ENCODE peak calls at places on chromosomes 3 and 15, in four cellular contexts. K is A549, H is K562, F is H1. V is an unnamed sample.

GRCh38 chr15:56608993-56609392 is 124.3 kb downstream of the ZNF280D start:
- DNase-seq in F (no peak), H (no peak), K (no peak), V (no peak)

GRCh38 chr15:34161329-34161953 is 48.5 kb downstream of the KATNBL1 start:
- DNase-seq in H (no peak), F (no peak), K (peak; percentile 15), V (no peak)

GRCh38 chr3:133383175-133383574 is 16.7 kb upstream of the BFSP2 start:
- DNase-seq in K (no peak), F (no peak), H (no peak), V (no peak)

GRCh38 chr3:138939563-138940241 is 7.2 kb downstream of the FOXL2 start:
- DNase-seq in K (no peak), F (no peak), H (no peak), V (no peak)

GRCh38 chr3:123688241-123688747 is 103.4 kb upstream of the HACD2 start:
- DNase-seq in F (no peak), H (no peak), K (peak; percentile 68), V (peak; percentile 60)

GRCh38 chr15:78938608-78939488 is 6.0 kb downstream of the CTSH start:
- DNase-seq in F (no peak), H (no peak), K (no peak), V (no peak)

GRCh38 chr3:68206524-68207117 is 552.2 kb upstream of the SUCLG2 start:
- DNase-seq in K (no peak), H (no peak), F (no peak), V (no peak)

GRCh38 chr3:50675179-50676030 is 678 bp downstream of the DOCK3 start:
- DNase-seq in F (no peak), H (peak; percentile 32), K (no peak), V (no peak)

GRCh38 chr15:98746375-98746679 is 98.0 kb downstream of the IGF1R start:
- DNase-seq in F (no peak), H (no peak), K (no peak), V (no peak)

GRCh38 chr3:46112296-46112695 is 85.0 kb upstream of the XCR1 start:
- DNase-seq in H (no peak), K (no peak), F (no peak), V (no peak)

GRCh38 chr3:69855436-69856162 is 116.3 kb downstream of the MITF start:
- DNase-seq in H (no peak), F (no peak), K (no peak), V (no peak)

GRCh38 chr3:53796161-53796560 is 50.1 kb downstream of the CHDH start:
- DNase-seq in K (no peak), H (no peak), F (no peak), V (no peak)

GRCh38 chr3:73622135-73622534 is 2.6 kb downstream of the PDZRN3 start:
- DNase-seq in H (no peak), K (no peak), F (no peak), V (peak; percentile 3)

GRCh38 chr3:4421121-4421520 is 45.9 kb downstream of the SUMF1 start:
- DNase-seq in K (peak; percentile 20), H (no peak), F (no peak), V (no peak)

GRCh38 chr3:129003578-129004112 is 2.5 kb downstream of the EFCC1 start:
- DNase-seq in K (no peak), F (no peak), H (no peak), V (peak; percentile 23)

GRCh38 chr3:50327129-50327528 is 894 bp downstream of the TUSC2 start:
- DNase-seq in K (no peak), F (no peak), H (no peak), V (no peak)

GRCh38 chr3:100189444-100189964 is 71.3 kb upstream of the TBC1D23 start:
- DNase-seq in K (no peak), F (no peak), H (no peak), V (no peak)

GRCh38 chr3:41640076-41640475 is 321.8 kb downstream of the ULK4 start:
- DNase-seq in F (no peak), H (no peak), K (no peak), V (no peak)

GRCh38 chr15:98785796-98786581 is 137.7 kb downstream of the IGF1R start:
- DNase-seq in F (no peak), H (no peak), K (no peak), V (peak; percentile 36)

GRCh38 chr15:88709960-88710715 is 71.3 kb downstream of the ISG20 start:
- DNase-seq in F (no peak), K (no peak), H (no peak), V (no peak)

GRCh38 chr3:177966493-177966892 is 569.7 kb upstream of the KCNMB2 start:
- DNase-seq in F (no peak), H (no peak), K (no peak), V (peak; percentile 17)

GRCh38 chr3:105866656-105867653 is 1.9 kb downstream of the CBLB start:
- DNase-seq in H (peak; percentile 16), F (no peak), K (no peak), V (peak; percentile 72)

GRCh38 chr3:139118835-139119234 is 74.1 kb upstream of the PRR23C start:
- DNase-seq in F (no peak), H (no peak), K (no peak), V (no peak)

GRCh38 chr3:64344721-64345207 is 119.5 kb upstream of the PRICKLE2 start:
- DNase-seq in K (peak; percentile 13), F (peak; percentile 75), H (no peak), V (no peak)

GRCh38 chr3:120449701-120450216 is 1.0 kb downstream of the FSTL1 start:
- DNase-seq in F (no peak), H (no peak), K (peak; percentile 24), V (no peak)

GRCh38 chr3:24601500-24601899 is 106.8 kb upstream of the THRB start:
- DNase-seq in H (no peak), F (no peak), K (no peak), V (no peak)

GRCh38 chr15:70512772-70513362 is 250.5 kb downstream of the UACA start:
- DNase-seq in H (peak; percentile 79), K (peak; percentile 67), F (peak; percentile 53), V (peak; percentile 47)

GRCh38 chr3:160801386-160802118 is 45.5 kb downstream of the PPM1L start:
- DNase-seq in F (no peak), H (no peak), K (no peak), V (no peak)

GRCh38 chr3:115713247-115713646 is 89.9 kb downstream of the GAP43 start:
- DNase-seq in H (no peak), K (no peak), F (no peak), V (no peak)

GRCh38 chr15:88605507-88606436 is 15.4 kb upstream of the AEN start:
- DNase-seq in F (no peak), H (peak; percentile 74), K (no peak), V (no peak)

GRCh38 chr3:47523310-47524073 is 10.0 kb upstream of the ELP6 start:
- DNase-seq in F (no peak), H (no peak), K (no peak), V (no peak)

GRCh38 chr15:31081568-31082250 is 19.8 kb downstream of the TRPM1 start:
- DNase-seq in H (no peak), K (no peak), F (no peak), V (no peak)

GRCh38 chr3:197354195-197355059 is 56.0 kb upstream of the DLG1 start:
- DNase-seq in K (no peak), F (no peak), H (no peak), V (no peak)

DNA sequence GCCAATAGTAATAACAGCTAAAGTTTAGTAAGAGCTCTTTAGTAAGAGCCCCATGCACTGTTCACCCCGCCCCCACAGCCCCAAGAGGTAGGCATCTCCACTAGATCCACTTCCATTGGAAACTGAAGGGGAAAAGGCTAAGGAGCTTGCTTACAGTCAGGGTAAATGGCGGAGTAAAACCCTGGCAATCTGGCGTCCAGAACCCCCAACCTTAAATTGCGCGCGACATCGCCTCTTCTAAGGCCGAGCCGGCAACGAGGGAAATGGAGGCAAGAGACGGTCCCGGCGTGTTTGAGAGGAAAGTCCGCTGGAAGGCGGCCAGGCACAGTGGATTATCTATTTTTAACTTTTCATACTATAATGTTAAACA is 628 bp upstream of the C3orf38 start:
- DNase-seq in K (peak; percentile 25), F (no peak), H (peak; percentile 9), V (no peak)
- TF ChIP-seq RAD21 in K (no peak), F (no peak), H (no peak), V (no peak)

GRCh38 chr3:33717866-33718594 is at the start of gene CLASP2:
- DNase-seq in K (peak; percentile 89), H (peak; percentile 93), F (peak; percentile 76), V (peak; percentile 76)

GRCh38 chr3:33711100-33711499 is 7.0 kb downstream of the CLASP2 start:
- DNase-seq in H (no peak), F (no peak), K (no peak), V (no peak)

GRCh38 chr3:33718595-33718907 is 497 bp upstream of the CLASP2 start:
- DNase-seq in K (no peak), H (no peak), F (no peak), V (no peak)

GRCh38 chr3:33717616-33717865 is 513 bp downstream of the CLASP2 start:
- DNase-seq in K (peak; percentile 61), F (no peak), H (peak; percentile 78), V (no peak)

GRCh38 chr3:33716227-33716626 is 1.8 kb downstream of the CLASP2 start:
- DNase-seq in F (no peak), H (no peak), K (no peak), V (no peak)
- TF ChIP-seq RNF2 in F (no peak), H (no peak), K (no peak), V (no peak)

GRCh38 chr3:142459096-142459495 is 11.3 kb upstream of the XRN1 start:
- DNase-seq in F (no peak), H (no peak), K (no peak), V (no peak)

GRCh38 chr3:142460689-142461088 is 12.9 kb upstream of the XRN1 start:
- DNase-seq in H (no peak), K (no peak), F (no peak), V (no peak)

GRCh38 chr3:142459929-142460328 is 12.1 kb upstream of the XRN1 start:
- DNase-seq in K (no peak), F (no peak), H (no peak), V (no peak)
- TF ChIP-seq RAD21 in K (no peak), F (no peak), H (no peak), V (no peak)

GRCh38 chr3:187827723-187828122 is 82.5 kb upstream of the BCL6 start:
- DNase-seq in H (no peak), K (no peak), F (no peak), V (no peak)
- TF ChIP-seq RNF2 in H (no peak), K (no peak), F (no peak), V (no peak)

DNA sequence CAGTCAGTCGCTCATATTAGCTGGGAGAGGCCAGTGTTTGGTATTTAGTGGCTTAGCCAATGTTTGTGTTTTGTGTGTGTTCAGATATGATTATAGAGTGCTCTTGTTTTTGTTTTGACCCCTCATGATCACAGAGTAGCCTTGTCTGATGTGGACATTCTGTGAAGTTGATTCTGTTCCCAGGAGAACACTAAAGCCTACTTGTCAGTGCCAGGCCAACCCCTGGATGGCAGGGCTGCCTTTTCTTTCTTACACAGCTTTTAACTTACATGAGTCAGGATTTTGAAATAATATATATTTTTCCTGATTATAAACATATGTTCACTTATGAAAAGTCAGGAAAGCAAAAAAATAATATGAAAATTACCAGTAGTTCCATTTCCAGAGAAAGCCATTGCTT is 11.9 kb downstream of the CFAP161 start:
- DNase-seq in F (no peak), K (no peak), H (no peak), V (no peak)
- TF ChIP-seq RAD21 in F (no peak), K (no peak), H (no peak), V (no peak)

GRCh38 chr3:111971533-111971932 is 7.3 kb upstream of the ABHD10 start:
- DNase-seq in H (no peak), K (no peak), F (no peak), V (no peak)
- TF ChIP-seq RNF2 in H (no peak), K (no peak), F (no peak), V (no peak)

V was measured in HepG2.